ENCODE peak calls at places on chromosomes 11 and 22, in six cellular contexts. D is IMR-90, I is mesenchymal stem cell, J is neuronal stem cell, Q is H1, V is H9. L is an unnamed sample.

GRCh38 chr22:48894064-48894671 is 933.5 kb downstream of the BRD1 start:
- DNase-seq in I (no peak), D (no peak), Q (no peak), V (peak), J (no peak), L (peak)

GRCh38 chr11:94111660-94112059 is 17.0 kb upstream of the PANX1 start:
- DNase-seq in V (no peak), I (no peak), Q (no peak), J (no peak), D (no peak), L (no peak)

GRCh38 chr11:13336246-13336873 is 58.8 kb downstream of the BMAL1 start:
- DNase-seq in V (no peak), Q (no peak), J (no peak), D (peak), I (no peak), L (no peak)

GRCh38 chr11:1130276-1131032 is 27.3 kb upstream of the MUC5AC start:
- DNase-seq in J (no peak), D (no peak), I (no peak), V (no peak), Q (no peak), L (no peak)

GRCh38 chr11:110152199-110152598 is 59.0 kb downstream of the ZC3H12C start:
- DNase-seq in J (no peak), Q (no peak), D (no peak), I (no peak), V (no peak), L (no peak)

GRCh38 chr22:25475554-25476022 is 88.9 kb upstream of the GRK3 start:
- DNase-seq in Q (no peak), D (peak), J (no peak), I (peak), V (no peak), L (peak)

GRCh38 chr11:5324197-5324596 is at the start of gene OR51B2:
- DNase-seq in D (no peak), I (no peak), V (no peak), J (no peak), Q (no peak), L (no peak)

GRCh38 chr22:39592104-39593060 is 21.8 kb downstream of the CACNA1I start:
- DNase-seq in I (peak), J (no peak), D (peak), Q (no peak), V (no peak), L (peak)

GRCh38 chr11:8722156-8722555 is 39.6 kb downstream of the RPL27A start:
- DNase-seq in Q (no peak), D (peak), I (peak), V (no peak), J (no peak), L (peak)

GRCh38 chr22:38900677-38901076 is 28.7 kb upstream of the CBX6 start:
- DNase-seq in V (no peak), D (no peak), Q (no peak), J (no peak), I (no peak), L (no peak)

DNA sequence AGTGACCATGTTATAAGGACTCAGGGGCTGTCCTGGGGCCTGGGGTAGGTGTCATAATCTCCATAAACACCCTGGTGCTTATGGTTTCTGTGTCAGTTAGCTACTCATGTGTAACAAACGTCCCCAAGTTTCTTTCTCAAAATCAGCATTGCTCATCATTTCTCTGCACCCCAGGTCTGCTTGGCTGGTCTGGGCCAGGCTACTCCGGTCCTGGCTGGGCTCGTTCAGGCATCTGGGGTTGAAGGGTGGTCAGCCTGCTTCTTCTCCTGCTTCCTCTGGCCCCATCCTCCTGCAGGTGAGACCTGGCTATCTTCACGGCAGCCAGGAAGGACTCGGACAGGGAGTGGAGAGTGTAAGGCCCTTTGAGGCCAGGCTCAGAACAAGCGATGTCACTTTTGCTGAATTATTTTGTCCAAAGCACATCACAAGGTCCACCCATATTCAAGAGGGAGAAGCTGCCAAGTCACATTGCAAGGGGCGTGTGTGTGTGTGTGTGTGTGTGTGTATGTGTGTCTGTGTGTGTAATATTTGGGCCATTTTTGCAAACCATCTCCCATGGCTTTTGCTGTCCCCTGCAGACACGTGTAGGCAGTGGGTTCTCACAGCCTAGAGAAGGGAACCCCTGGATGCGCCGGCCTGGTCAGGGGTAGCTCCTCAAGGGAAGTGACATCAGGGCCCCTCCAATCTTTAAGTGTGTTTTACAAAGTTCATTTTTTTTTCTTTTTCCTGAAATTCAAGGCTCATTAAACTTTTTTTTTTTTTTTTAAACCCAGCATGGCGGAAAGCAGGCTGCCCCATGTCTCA is 535.8 kb downstream of the TBC1D22A start:
- DNase-seq in Q (no peak), I (no peak), J (no peak), D (no peak), V (no peak), L (no peak)
- H2BK5ac ChIP-seq in Q (no peak), I (no peak), J (no peak), D (no peak), V (no peak), L (no peak)

GRCh38 chr11:46017341-46017740 is 94.9 kb downstream of the LARGE2 start:
- DNase-seq in V (no peak), J (no peak), D (no peak), I (no peak), Q (no peak), L (no peak)
- H2BK15ac ChIP-seq in V (no peak), J (no peak), D (no peak), I (no peak), Q (no peak), L (no peak)

GRCh38 chr11:62359475-62359874 is 22.2 kb downstream of the ASRGL1 start:
- DNase-seq in V (no peak), Q (no peak), J (no peak), D (no peak), I (no peak), L (no peak)

GRCh38 chr11:62353841-62354240 is 16.6 kb downstream of the ASRGL1 start:
- DNase-seq in J (no peak), I (no peak), Q (no peak), V (no peak), D (no peak), L (no peak)

GRCh38 chr11:62352355-62353336 is 15.4 kb downstream of the ASRGL1 start:
- DNase-seq in J (no peak), D (no peak), I (no peak), V (no peak), Q (no peak), L (no peak)

GRCh38 chr11:62360685-62361084 is 23.4 kb downstream of the ASRGL1 start:
- DNase-seq in I (no peak), V (no peak), J (no peak), D (no peak), Q (no peak), L (no peak)

DNA sequence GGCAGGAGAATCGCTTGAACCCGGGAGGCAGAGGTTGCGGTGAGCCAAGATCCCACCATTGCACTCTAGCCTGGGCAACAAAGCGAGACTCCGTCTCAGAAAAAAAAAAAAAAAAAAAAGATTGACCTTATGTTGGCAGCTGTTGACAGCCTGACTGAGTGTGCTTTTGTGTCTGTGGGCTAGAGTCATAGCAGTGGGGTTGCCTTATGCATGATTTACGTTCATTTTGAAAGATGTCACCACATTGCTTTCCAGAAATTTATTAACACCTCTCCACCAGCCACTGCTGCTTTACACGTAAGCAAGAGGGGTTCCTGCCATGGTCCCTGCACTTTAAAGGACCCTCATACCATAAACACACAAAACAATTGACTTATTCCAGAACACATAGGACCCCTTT is 21.0 kb downstream of the ASRGL1 start:
- DNase-seq in D (no peak), Q (no peak), V (no peak), J (no peak), I (no peak), L (no peak)
- H2BK5ac ChIP-seq in D (no peak), Q (no peak), V (no peak), J (no peak), I (no peak), L (no peak)

GRCh38 chr11:67015048-67015447 is 7.9 kb upstream of the SYT12 start:
- DNase-seq in D (no peak), J (no peak), V (no peak), Q (no peak), I (no peak), L (no peak)
- H2BK15ac ChIP-seq in D (no peak), J (no peak), V (no peak), Q (no peak), I (no peak), L (no peak)

GRCh38 chr11:2379471-2380174 is 2.5 kb downstream of the CD81 start:
- DNase-seq in V (no peak), D (no peak), I (no peak), Q (no peak), J (no peak), L (no peak)

GRCh38 chr11:2378527-2379210 is 1.6 kb downstream of the CD81 start:
- DNase-seq in J (no peak), I (peak), V (no peak), D (peak), Q (no peak), L (no peak)

GRCh38 chr11:2376751-2377451 is at the start of gene CD81:
- DNase-seq in D (peak), J (peak), Q (no peak), I (no peak), V (peak), L (no peak)

GRCh38 chr11:2375964-2376551 is 1.1 kb upstream of the CD81 start:
- DNase-seq in Q (no peak), I (no peak), J (no peak), D (no peak), V (no peak), L (no peak)

DNA sequence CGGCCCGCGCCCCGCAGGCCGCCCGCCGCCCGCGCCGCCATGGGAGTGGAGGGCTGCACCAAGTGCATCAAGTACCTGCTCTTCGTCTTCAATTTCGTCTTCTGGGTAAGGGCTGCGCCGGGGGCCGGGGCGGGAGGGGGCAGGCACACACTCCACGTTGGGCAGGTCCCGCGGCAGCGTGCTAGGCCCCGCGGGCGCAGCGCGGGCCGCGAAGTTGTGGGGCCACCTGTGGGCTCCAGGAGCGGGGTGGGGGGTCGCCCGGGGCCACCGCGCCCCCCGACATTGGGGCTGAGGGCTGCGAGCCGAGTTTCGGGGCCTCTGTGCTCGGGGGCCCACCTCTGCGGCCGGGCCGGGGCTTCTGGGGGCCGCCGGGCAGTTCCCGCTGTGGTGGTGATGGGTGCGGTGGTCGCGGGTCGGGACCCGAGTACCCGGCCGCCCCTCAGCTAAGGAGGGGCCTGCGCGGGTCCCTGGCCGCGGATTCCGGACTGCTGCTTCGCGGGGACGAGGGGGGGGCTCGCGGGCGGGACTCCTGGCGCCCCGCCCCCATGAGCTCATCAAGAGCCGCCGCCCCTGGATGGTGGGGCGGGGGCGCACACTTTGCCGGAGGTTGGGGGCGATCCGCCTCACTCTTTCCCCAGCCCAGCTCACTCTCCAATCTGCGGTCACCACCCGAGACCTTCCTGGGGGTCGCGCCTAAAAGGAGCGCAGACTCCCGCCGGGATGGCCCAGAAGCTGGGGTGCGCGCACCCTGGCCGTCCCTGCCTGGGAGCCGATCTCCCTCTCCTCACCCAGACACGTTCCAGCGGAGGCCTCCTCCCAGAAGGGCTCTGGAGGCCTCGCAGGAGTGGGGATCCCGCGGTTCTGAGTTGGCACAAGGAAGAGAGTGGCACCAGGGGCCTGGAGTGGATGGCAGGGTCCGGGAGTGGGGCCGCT is 667 bp downstream of the CD81 start:
- DNase-seq in D (peak), J (peak), V (peak), I (peak), Q (no peak), L (peak)
- H2BK5ac ChIP-seq in D (peak), J (peak), V (no peak), I (no peak), Q (no peak), L (no peak)